ENCODE peak calls at places on chromosome 6, in eight cellular contexts. P is pancreas; M is neural progenitor cell; L is upper lobe of right lung; F is cerebellar nuclear complex; J is naive thymus-derived CD8-positive, alpha-beta T cell; Q is Panc1; N is astrocyte. I is an unnamed sample.

GRCh38 chr6:13302751-13303667 is 25.3 kb downstream of the TBC1D7 start:
- DNase-seq in P (no peak), M (no peak), L (peak), F (no peak), J (no peak), Q (peak), N (peak), I (peak)

GRCh38 chr6:168120390-168121307 is 41.6 kb upstream of the FRMD1 start:
- DNase-seq in P (no peak), M (no peak), L (no peak), F (no peak), J (no peak), Q (no peak), N (no peak), I (no peak)

GRCh38 chr6:34745277-34746103 is 11.8 kb upstream of the SNRPC start:
- DNase-seq in P (peak), M (no peak), L (no peak), F (no peak), J (no peak), Q (no peak), N (peak), I (no peak)

GRCh38 chr6:44262467-44263356 is 2.6 kb downstream of the NFKBIE start:
- DNase-seq in P (no peak), M (no peak), L (no peak), F (no peak), J (no peak), Q (no peak), N (no peak), I (no peak)

GRCh38 chr6:52509281-52510212 is 67.3 kb downstream of the TRAM2 start:
- DNase-seq in P (no peak), M (no peak), L (no peak), F (no peak), J (no peak), Q (no peak), N (peak), I (no peak)

GRCh38 chr6:73691512-73691911 is 4.5 kb upstream of the CD109 start:
- DNase-seq in P (no peak), M (no peak), L (no peak), F (no peak), J (no peak), Q (no peak), N (peak), I (no peak)

GRCh38 chr6:53734473-53735299 is 60.1 kb upstream of the LRRC1 start:
- DNase-seq in P (no peak), M (peak), L (no peak), F (no peak), J (peak), Q (peak), N (peak), I (peak)

GRCh38 chr6:109183109-109183508 is 87.8 kb downstream of the CEP57L1 start:
- DNase-seq in P (no peak), M (no peak), L (no peak), F (no peak), J (no peak), Q (no peak), N (no peak), I (no peak)

GRCh38 chr6:81562169-81562568 is 190.3 kb downstream of the TENT5A start:
- DNase-seq in P (no peak), M (no peak), L (no peak), F (no peak), J (no peak), Q (no peak), N (peak), I (no peak)